ENCODE peak calls at places on chromosomes 1 and 21, in four cellular contexts. C is iris pigment epithelial cell, Y is kidney glomerular epithelial cell, N is adipocyte. W is an unnamed sample.

GRCh38 chr1:112674440-112674985 is at the start of gene MOV10:
- DNase-seq in C (peak), Y (peak), N (peak), W (peak)

GRCh38 chr1:182003953-182004586 is 57.4 kb downstream of the ZNF648 start:
- DNase-seq in C (no peak), Y (no peak), N (no peak), W (no peak)

GRCh38 chr1:98221926-98222325 is 301.1 kb upstream of the DPYD start:
- DNase-seq in C (no peak), Y (no peak), N (no peak), W (no peak)

GRCh38 chr1:151707541-151708065 is 9.0 kb downstream of the CELF3 start:
- DNase-seq in C (no peak), Y (no peak), N (no peak), W (no peak)

GRCh38 chr21:15222711-15223110 is 157.9 kb upstream of the NRIP1 start:
- DNase-seq in C (no peak), Y (peak), N (no peak), W (no peak)

GRCh38 chr1:230922620-230923019 is 54.3 kb upstream of the C1orf198 start:
- DNase-seq in C (no peak), Y (no peak), N (no peak), W (no peak)

GRCh38 chr1:229058111-229058551 is 212.8 kb upstream of the RAB4A start:
- DNase-seq in C (no peak), Y (no peak), N (no peak), W (no peak)

GRCh38 chr1:110765640-110766335 is 91.0 kb upstream of the KCNA3 start:
- DNase-seq in C (peak), Y (peak), N (peak), W (no peak)

GRCh38 chr1:34843392-34844251 is 15.9 kb downstream of the SMIM12 start:
- DNase-seq in C (no peak), Y (no peak), N (no peak), W (no peak)

GRCh38 chr1:241079018-241079417 is 278.0 kb downstream of the RGS7 start:
- DNase-seq in C (no peak), Y (no peak), N (no peak), W (no peak)

GRCh38 chr1:230376296-230376695 is 49.8 kb downstream of the PGBD5 start:
- DNase-seq in C (no peak), Y (no peak), N (no peak), W (no peak)

GRCh38 chr1:29249170-29249691 is 12.9 kb downstream of the PTPRU start:
- DNase-seq in C (peak), Y (no peak), N (no peak), W (no peak)

GRCh38 chr1:3015269-3015635 is 6.0 kb upstream of the ACTRT2 start:
- DNase-seq in C (no peak), Y (no peak), N (no peak), W (no peak)

GRCh38 chr1:89629146-89629545 is 3.8 kb upstream of the LRRC8C start:
- DNase-seq in C (no peak), Y (no peak), N (no peak), W (no peak)

GRCh38 chr1:169106921-169107672 is 607 bp downstream of the ATP1B1 start:
- DNase-seq in C (peak), Y (peak), N (peak), W (no peak)

GRCh38 chr21:26966978-26967913 is at the start of gene ADAMTS5:
- DNase-seq in C (peak), Y (peak), N (peak), W (peak)

GRCh38 chr1:150168960-150169565 is 19.3 kb downstream of the PLEKHO1 start:
- DNase-seq in C (peak), Y (peak), N (peak), W (no peak)

GRCh38 chr1:29767769-29768425 is 531.6 kb downstream of the PTPRU start:
- DNase-seq in C (no peak), Y (no peak), N (no peak), W (no peak)

GRCh38 chr1:206467915-206468314 is 2.4 kb upstream of the IKBKE start:
- DNase-seq in C (peak), Y (no peak), N (no peak), W (no peak)

GRCh38 chr1:164689672-164690655 is 131.0 kb downstream of the PBX1 start:
- DNase-seq in C (no peak), Y (no peak), N (no peak), W (no peak)

GRCh38 chr1:199723557-199723956 is 304.0 kb upstream of the NR5A2 start:
- DNase-seq in C (peak), Y (no peak), N (peak), W (no peak)

GRCh38 chr1:205488074-205488723 is 16.3 kb upstream of the CDK18 start:
- DNase-seq in C (peak), Y (peak), N (peak), W (peak)

GRCh38 chr1:241592273-241592958 is 47.8 kb downstream of the CHML start:
- DNase-seq in C (peak), Y (peak), N (peak), W (no peak)

GRCh38 chr1:26066857-26067256 is 573 bp downstream of the TRIM63 start:
- DNase-seq in C (no peak), Y (no peak), N (no peak), W (no peak)

GRCh38 chr1:17922833-17923232 is 167.7 kb downstream of the ACTL8 start:
- DNase-seq in C (peak), Y (peak), N (peak), W (peak)

GRCh38 chr21:39332175-39332574 is 16.7 kb downstream of the HMGN1 start:
- DNase-seq in C (no peak), Y (no peak), N (no peak), W (no peak)

GRCh38 chr1:227728059-227728891 is 6.8 kb downstream of the JMJD4 start:
- DNase-seq in C (peak), Y (peak), N (peak), W (peak)

GRCh38 chr1:171590022-171590421 is 32.0 kb upstream of the MYOCOS start:
- DNase-seq in C (peak), Y (no peak), N (peak), W (no peak)

GRCh38 chr21:30793581-30794314 is 19.3 kb downstream of the KRTAP8-1 start:
- DNase-seq in C (no peak), Y (no peak), N (no peak), W (no peak)

GRCh38 chr1:83497563-83497962 is 501.4 kb downstream of the TTLL7 start:
- DNase-seq in C (peak), Y (no peak), N (peak), W (no peak)

GRCh38 chr21:27423073-27423472 is 456.2 kb upstream of the ADAMTS5 start:
- DNase-seq in C (peak), Y (peak), N (peak), W (no peak)

GRCh38 chr1:3777647-3778589 is 5.4 kb downstream of the SMIM1 start:
- DNase-seq in C (no peak), Y (no peak), N (no peak), W (no peak)

GRCh38 chr1:169115891-169116585 is 9.5 kb downstream of the ATP1B1 start:
- DNase-seq in C (peak), Y (peak), N (peak), W (no peak)

GRCh38 chr1:109482796-109483638 is 688 bp upstream of the ATXN7L2 start:
- DNase-seq in C (no peak), Y (no peak), N (no peak), W (no peak)

GRCh38 chr1:214438530-214438929 is 112.9 kb downstream of the PTPN14 start:
- DNase-seq in C (no peak), Y (no peak), N (no peak), W (no peak)

GRCh38 chr1:79422726-79423125 is 416.2 kb upstream of the ADGRL4 start:
- DNase-seq in C (no peak), Y (no peak), N (no peak), W (no peak)